ENCODE peak calls at places on chromosomes 4 and X, in eight cellular contexts. R, H, L, J, O, K, Q and U are unnamed samples.

GRCh38 chr4:187865914-187866313 is 129.7 kb upstream of the ZFP42 start:
- DNase-seq in J (no peak), L (no peak), R (no peak), Q (peak), O (no peak), K (no peak), H (no peak), U (no peak)

GRCh38 chr4:6124386-6125102 is 75.8 kb downstream of the JAKMIP1 start:
- DNase-seq in L (no peak), Q (no peak), K (no peak), O (no peak), R (no peak), J (no peak), H (no peak), U (no peak)

GRCh38 chr4:1563768-1564485 is 120.2 kb downstream of the FAM53A start:
- DNase-seq in J (no peak), R (no peak), O (no peak), L (no peak), Q (no peak), K (no peak), H (peak), U (no peak)

GRCh38 chr4:169338246-169338645 is 67.5 kb upstream of the SH3RF1 start:
- DNase-seq in L (no peak), R (no peak), H (no peak), Q (peak), K (no peak), O (no peak), J (no peak), U (no peak)

GRCh38 chr4:74886490-74886889 is 46.4 kb upstream of the PARM1 start:
- DNase-seq in J (no peak), Q (peak), L (no peak), H (no peak), R (no peak), O (no peak), K (peak), U (no peak)

GRCh38 chr4:26459054-26459755 is 31.1 kb downstream of the CCKAR start:
- DNase-seq in H (no peak), Q (peak), J (peak), K (peak), R (no peak), L (peak), O (no peak), U (peak)

GRCh38 chrX:140765043-140765784 is 55.7 kb downstream of the LINC00632 start:
- DNase-seq in L (no peak), J (no peak), O (no peak), H (no peak), Q (peak), K (peak), R (no peak), U (no peak)

GRCh38 chrX:135477576-135477975 is 42.9 kb upstream of the INTS6L start:
- DNase-seq in O (peak), L (peak), R (peak), K (peak), Q (peak), J (peak), H (peak), U (no peak)

GRCh38 chr4:165336743-165337142 is 9.3 kb downstream of the MSMO1 start:
- DNase-seq in Q (no peak), O (no peak), K (no peak), L (no peak), H (no peak), R (no peak), J (no peak), U (no peak)

GRCh38 chr4:111959202-111959601 is 186.1 kb upstream of the FAM241A start:
- DNase-seq in Q (peak), H (no peak), L (peak), O (no peak), J (peak), K (peak), R (no peak), U (no peak)

GRCh38 chr4:117417856-117418255 is 332.5 kb upstream of the TRAM1L1 start:
- DNase-seq in O (no peak), K (no peak), R (no peak), H (no peak), J (no peak), Q (no peak), L (no peak), U (no peak)

GRCh38 chr4:156972370-156972980 is 876 bp upstream of the PDGFC start:
- DNase-seq in R (no peak), K (no peak), J (no peak), H (no peak), O (no peak), L (no peak), Q (no peak), U (no peak)

GRCh38 chr4:29047341-29048041 is 1672.7 kb upstream of the PCDH7 start:
- DNase-seq in Q (no peak), H (peak), O (no peak), J (no peak), K (no peak), R (no peak), L (no peak), U (no peak)

GRCh38 chr4:87865960-87866598 is 33.3 kb downstream of the MEPE start:
- DNase-seq in Q (peak), R (no peak), K (peak), L (peak), O (peak), H (no peak), J (no peak), U (no peak)

GRCh38 chrX:7074135-7074907 is 73.2 kb upstream of the STS start:
- DNase-seq in K (no peak), H (no peak), L (no peak), J (no peak), Q (peak), O (no peak), R (peak), U (no peak)

GRCh38 chr4:160877087-160877790 is 1286.6 kb downstream of the FSTL5 start:
- DNase-seq in R (no peak), Q (no peak), H (no peak), J (no peak), O (no peak), K (no peak), L (no peak), U (no peak)

GRCh38 chr4:164977243-164978164 is at the start of gene TRIM61:
- DNase-seq in O (peak), L (no peak), J (no peak), Q (peak), K (peak), R (no peak), H (peak), U (peak)

GRCh38 chr4:7804759-7805385 is 134.8 kb downstream of the AFAP1 start:
- DNase-seq in K (no peak), L (no peak), H (no peak), R (no peak), Q (no peak), O (no peak), J (no peak), U (no peak)

GRCh38 chr4:141134051-141134450 is 782 bp upstream of the RNF150 start:
- DNase-seq in O (no peak), H (no peak), K (peak), R (no peak), Q (peak), L (no peak), J (no peak), U (no peak)

GRCh38 chr4:89704651-89705395 is 132.1 kb downstream of the SNCA start:
- DNase-seq in K (no peak), H (no peak), Q (no peak), R (no peak), O (no peak), J (no peak), L (no peak), U (no peak)

GRCh38 chr4:168028568-168028967 is 63.8 kb upstream of the ANXA10 start:
- DNase-seq in L (peak), R (no peak), H (no peak), K (peak), J (peak), O (peak), Q (peak), U (no peak)

GRCh38 chr4:53583513-53583912 is 7.8 kb downstream of the LNX1 start:
- DNase-seq in J (no peak), L (no peak), K (no peak), O (no peak), R (no peak), H (no peak), Q (no peak), U (no peak)

GRCh38 chr4:152200776-152201333 is 335.0 kb downstream of the FBXW7 start:
- DNase-seq in J (no peak), O (no peak), L (no peak), H (no peak), R (no peak), K (no peak), Q (no peak), U (no peak)

GRCh38 chr4:118811008-118811764 is 24.7 kb downstream of the SEC24D start:
- DNase-seq in Q (peak), K (peak), R (no peak), O (no peak), H (no peak), L (peak), J (no peak), U (no peak)

GRCh38 chr4:152524429-152524828 is 11.5 kb downstream of the FBXW7 start:
- DNase-seq in H (no peak), O (no peak), K (no peak), L (no peak), R (no peak), Q (no peak), J (no peak), U (no peak)

GRCh38 chrX:44459501-44459900 is 83.2 kb downstream of the FUNDC1 start:
- DNase-seq in O (no peak), L (no peak), R (no peak), K (no peak), J (no peak), Q (no peak), H (no peak), U (no peak)

GRCh38 chr4:182370491-182370890 is 127.3 kb downstream of the TENM3 start:
- DNase-seq in Q (no peak), K (peak), R (no peak), O (no peak), H (no peak), L (no peak), J (no peak), U (no peak)

GRCh38 chr4:32172761-32173160 is 1452.6 kb downstream of the PCDH7 start:
- DNase-seq in K (peak), Q (peak), J (no peak), L (no peak), O (no peak), R (no peak), H (no peak), U (no peak)

GRCh38 chr4:121799208-121799823 is 1.8 kb upstream of the EXOSC9 start:
- DNase-seq in H (no peak), L (no peak), Q (no peak), R (no peak), J (no peak), O (no peak), K (no peak), U (no peak)
- H3K4me3 ChIP-seq in H (no peak), L (no peak), Q (no peak), R (no peak), J (no peak), O (no peak), K (no peak), U (no peak)

DNA sequence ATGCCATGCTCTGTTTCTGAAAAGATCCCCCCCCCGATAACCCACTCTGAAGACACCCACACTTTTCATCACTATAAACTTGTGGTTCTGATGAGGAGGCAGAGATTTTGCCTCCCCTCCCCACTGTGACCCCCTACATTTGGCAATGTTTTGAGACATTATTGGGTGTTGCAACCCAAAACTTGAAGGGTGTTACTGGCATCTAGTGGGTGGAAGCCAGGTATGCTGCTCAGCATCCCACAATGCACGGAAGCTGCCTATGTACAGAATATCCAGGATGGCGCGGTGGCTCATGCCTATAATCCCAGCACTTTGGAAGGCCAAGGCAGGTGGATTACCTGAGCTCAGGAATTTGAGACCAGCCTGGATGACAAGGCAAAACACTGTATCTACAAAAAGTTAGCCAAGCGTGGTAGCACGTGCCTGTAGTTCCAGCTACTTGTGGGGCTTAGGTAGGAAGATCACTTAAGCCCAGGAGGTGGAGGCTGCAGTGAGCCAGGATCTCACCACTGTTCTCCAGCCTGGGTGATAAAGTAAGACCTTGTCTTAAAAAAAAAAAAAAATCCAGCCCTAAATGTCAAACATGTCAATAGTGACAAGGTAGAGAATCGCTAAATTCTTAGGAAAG is 87.3 kb downstream of the SCD5 start:
- DNase-seq in R (no peak), O (no peak), J (no peak), L (peak), Q (no peak), H (no peak), K (no peak), U (no peak)
- TF ChIP-seq CTCF in R (no peak), O (no peak), J (no peak), L (no peak), Q (no peak), H (no peak), K (no peak), U (no peak)

DNA sequence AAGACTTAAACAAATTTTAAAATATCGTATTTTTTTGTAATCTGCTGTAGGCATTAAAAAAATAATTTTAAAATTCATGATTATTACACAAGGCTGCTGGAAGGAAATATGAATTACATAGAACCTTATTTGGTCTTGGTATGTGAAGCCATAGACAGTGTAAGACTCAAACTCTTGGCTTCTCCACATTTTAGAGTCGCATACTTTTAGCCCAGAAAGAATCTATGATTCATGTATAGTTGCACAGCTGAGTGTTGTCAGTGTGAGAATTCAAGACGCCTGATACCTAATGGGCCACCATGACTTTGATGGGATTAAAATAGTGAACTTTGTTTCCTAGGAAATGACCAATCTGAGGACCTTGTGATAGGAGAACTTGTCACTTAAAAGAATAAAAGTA is 1.4 kb downstream of the INTU start:
- DNase-seq in J (no peak), H (no peak), Q (peak), K (peak), R (no peak), O (no peak), L (no peak), U (no peak)
- H3K4me3 ChIP-seq in J (no peak), H (no peak), Q (no peak), K (no peak), R (no peak), O (no peak), L (no peak), U (no peak)

GRCh38 chrX:136684120-136684519 is 36.2 kb downstream of the CD40LG start:
- DNase-seq in J (no peak), L (no peak), K (no peak), R (no peak), Q (no peak), H (no peak), O (no peak), U (no peak)
- TF ChIP-seq CTCF in J (no peak), L (no peak), K (no peak), R (no peak), Q (no peak), H (no peak), O (no peak), U (no peak)